ENCODE peak calls at places on chromosomes 11 and 22, in five cellular contexts. T is BJ, V is lower leg skin, Q is A549, E is GM12865. J is an unnamed sample.
A peak's percentile ranks its signal among the peaks of the same experiment; 100 is the strongest.

GRCh38 chr11:16097543-16097942 is 258.8 kb downstream of the SOX6 start:
- DNase-seq in Q (no peak), V (no peak), E (no peak), T (no peak), J (no peak)

GRCh38 chr22:31895317-31896133 is 48.8 kb upstream of the YWHAH start:
- DNase-seq in T (no peak), V (no peak), E (no peak), Q (no peak), J (no peak)

GRCh38 chr11:134949121-134949591 is 537.1 kb upstream of the B3GAT1 start:
- DNase-seq in E (no peak), T (peak; percentile 46), Q (no peak), V (peak; percentile 78), J (peak; percentile 35)

GRCh38 chr22:41380993-41381328 is 781 bp upstream of the TEF start:
- DNase-seq in E (no peak), T (peak; percentile 78), V (no peak), Q (peak; percentile 37), J (peak; percentile 94)

GRCh38 chr11:95877288-95877687 is 46.6 kb downstream of the MTMR2 start:
- DNase-seq in T (peak; percentile 99), Q (no peak), V (no peak), E (no peak), J (peak; percentile 99)

GRCh38 chr11:69632900-69633299 is 8.1 kb upstream of the CCND1 start:
- DNase-seq in V (no peak), E (no peak), T (no peak), Q (no peak), J (no peak)

GRCh38 chr11:12664410-12664809 is 9.8 kb upstream of the TEAD1 start:
- DNase-seq in T (no peak), E (no peak), Q (no peak), V (no peak), J (no peak)

GRCh38 chr11:63639195-63639832 is 25.1 kb upstream of the PLAAT3 start:
- DNase-seq in V (no peak), Q (peak; percentile 31), E (no peak), T (no peak), J (peak; percentile 14)

GRCh38 chr11:66232769-66233168 is 35.7 kb upstream of the RAB1B start:
- DNase-seq in T (no peak), E (no peak), V (no peak), Q (no peak), J (no peak)

GRCh38 chr11:74321487-74322188 is 10.2 kb upstream of the P4HA3 start:
- DNase-seq in E (peak; percentile 54), V (no peak), T (peak; percentile 32), Q (no peak), J (no peak)

DNA sequence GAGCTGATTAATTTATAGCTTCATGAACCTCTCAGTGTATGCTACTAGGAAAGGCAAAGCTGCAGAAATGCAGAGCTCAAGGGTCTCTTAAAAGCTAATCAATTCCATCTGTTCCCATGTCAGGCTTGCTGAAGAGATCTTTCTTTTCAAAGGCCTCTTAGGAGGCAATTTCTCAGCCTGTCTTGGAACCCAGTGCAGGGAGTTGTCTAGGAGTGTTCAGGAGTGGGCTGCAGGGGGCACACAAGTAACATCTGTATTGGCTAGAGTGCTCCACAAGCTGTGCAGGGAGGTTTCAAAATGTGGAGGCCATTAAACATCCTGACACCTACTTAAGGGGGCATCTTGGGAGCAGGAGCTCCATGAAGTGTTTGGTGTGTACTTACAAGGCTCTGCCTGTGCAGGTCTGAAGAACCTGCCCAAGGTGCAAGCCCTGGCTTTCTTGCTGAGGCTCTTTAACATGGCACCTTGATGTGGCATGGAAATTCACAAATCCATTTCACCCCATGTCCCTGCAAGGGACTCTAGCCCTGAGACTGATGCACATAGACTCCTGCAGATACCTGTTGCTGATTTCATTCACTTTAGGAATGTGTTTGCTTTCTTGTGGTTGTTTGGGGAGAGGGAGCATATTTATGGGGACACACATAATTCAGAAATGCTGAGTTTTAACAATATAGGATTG is 134.7 kb downstream of the ME3 start:
- DNase-seq in E (no peak), Q (no peak), V (no peak), T (no peak), J (no peak)
- TF ChIP-seq CTCF in E (no peak), Q (no peak), V (no peak), T (no peak), J (peak; percentile 14)

GRCh38 chr11:118610220-118610772 is 2.9 kb downstream of the PHLDB1 start:
- DNase-seq in Q (no peak), E (no peak), V (peak; percentile 86), T (no peak), J (no peak)

GRCh38 chr11:118609380-118610219 is 2.2 kb downstream of the PHLDB1 start:
- DNase-seq in V (peak; percentile 88), T (no peak), E (peak; percentile 10), Q (no peak), J (no peak)

GRCh38 chr11:118608268-118609214 is 1.1 kb downstream of the PHLDB1 start:
- DNase-seq in V (peak; percentile 96), E (peak; percentile 39), Q (no peak), T (no peak), J (no peak)

GRCh38 chr11:118612378-118612777 is 5.0 kb downstream of the PHLDB1 start:
- DNase-seq in T (no peak), E (no peak), V (peak; percentile 84), Q (no peak), J (no peak)

GRCh38 chr11:118610773-118611432 is 3.5 kb downstream of the PHLDB1 start:
- DNase-seq in T (no peak), V (peak; percentile 96), Q (peak; percentile 29), E (peak; percentile 74), J (no peak)
- H3K4me3 ChIP-seq in T (peak overlapping the region; percentile 68), V (peak overlapping the region; percentile 11), Q (no peak overlapping the region), E (no peak overlapping the region), J (peak overlapping the region; percentile 80)

DNA sequence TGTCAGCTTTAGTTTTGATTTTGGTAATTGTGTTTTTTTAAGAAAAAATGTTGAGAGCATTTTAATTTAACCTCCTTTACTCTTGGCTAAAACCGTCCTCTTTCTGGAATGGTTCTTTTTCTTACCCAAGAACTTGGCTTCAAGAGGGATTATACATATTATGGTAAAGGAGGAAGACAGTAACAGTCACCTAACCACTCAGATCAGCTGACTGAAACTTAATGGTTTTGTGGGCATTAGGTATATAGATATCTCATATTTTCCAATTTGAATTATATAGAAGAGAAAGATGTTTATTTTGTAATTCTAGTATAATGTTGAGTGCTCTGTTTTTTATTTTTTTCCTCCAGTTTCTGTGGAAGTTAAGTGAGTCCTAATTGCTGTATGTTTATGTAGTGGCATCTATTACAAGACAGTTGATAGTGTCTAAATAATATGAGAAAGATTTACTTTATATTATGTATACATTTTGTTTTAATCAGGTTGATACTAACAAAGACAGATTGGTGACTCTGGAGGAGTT is 36.6 kb upstream of the NCR3LG1 start:
- DNase-seq in T (no peak), E (no peak), V (no peak), Q (no peak), J (no peak)
- TF ChIP-seq CTCF in T (no peak), E (no peak), V (no peak), Q (no peak), J (no peak)

GRCh38 chr11:76770642-76771445 is 12.3 kb upstream of the TSKU start:
- DNase-seq in V (peak; percentile 93), Q (peak; percentile 85), T (peak; percentile 95), E (peak; percentile 12), J (peak; percentile 92)

GRCh38 chr11:76771446-76772099 is 11.6 kb upstream of the TSKU start:
- DNase-seq in T (no peak), Q (no peak), E (no peak), V (no peak), J (no peak)

GRCh38 chr11:76768091-76769047 is 14.8 kb upstream of the TSKU start:
- DNase-seq in T (no peak), Q (no peak), V (no peak), E (peak; percentile 14), J (no peak)

GRCh38 chr11:76769071-76769560 is 14.0 kb upstream of the TSKU start:
- DNase-seq in E (no peak), Q (no peak), T (no peak), V (no peak), J (no peak)

GRCh38 chr11:76769645-76770586 is 13.2 kb upstream of the TSKU start:
- DNase-seq in E (no peak), T (no peak), V (no peak), Q (peak; percentile 93), J (no peak)
- H3K4me3 ChIP-seq in E (no peak overlapping the region), T (no peak overlapping the region), V (no peak overlapping the region), Q (peak overlapping the region; percentile 58), J (no peak overlapping the region)

DNA sequence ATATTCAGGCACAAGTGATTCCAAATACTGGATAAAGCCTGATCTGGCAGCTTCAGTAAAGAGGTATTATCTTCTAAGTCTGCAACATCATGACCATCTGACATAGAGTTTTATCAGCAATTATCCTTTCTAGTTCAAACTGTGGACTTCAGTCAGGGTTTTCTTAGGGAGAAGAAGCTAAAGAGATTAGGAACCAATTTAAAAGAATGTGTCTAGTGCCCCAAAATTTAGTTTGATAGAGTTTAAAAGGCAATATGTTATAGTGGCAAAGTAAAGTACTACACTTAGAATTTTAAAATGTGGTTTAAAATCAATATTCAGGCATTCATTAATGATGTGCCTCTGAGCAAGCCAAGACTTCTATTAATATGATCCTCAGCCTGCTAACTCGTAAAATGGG is 5.4 kb downstream of the PAK1 start:
- DNase-seq in Q (no peak), E (no peak), V (no peak), T (no peak), J (no peak)
- TF ChIP-seq CTCF in Q (no peak), E (no peak), V (no peak), T (no peak), J (no peak)

GRCh38 chr22:46043816-46044717 is 67.1 kb upstream of the WNT7B start:
- DNase-seq in E (no peak), T (no peak), V (peak; percentile 94), Q (no peak), J (no peak)
- H3K4me3 ChIP-seq in E (peak overlapping the region; percentile 28), T (peak overlapping the region; percentile 54), V (peak overlapping the region; percentile 59), Q (no peak overlapping the region), J (peak overlapping the region; percentile 75)

GRCh38 chr11:68581901-68582300 is 102.4 kb upstream of the GAL start:
- DNase-seq in E (no peak), T (no peak), V (no peak), Q (no peak), J (no peak)
- TF ChIP-seq CTCF in E (no peak), T (no peak), V (no peak), Q (no peak), J (no peak)

GRCh38 chr11:35419713-35420333 is 465 bp upstream of the SLC1A2 start:
- DNase-seq in E (no peak), Q (no peak), V (no peak), T (no peak), J (no peak)

GRCh38 chr11:35418282-35418846 is 994 bp downstream of the SLC1A2 start:
- DNase-seq in T (no peak), V (no peak), Q (no peak), E (no peak), J (no peak)

GRCh38 chr11:35420371-35420770 is 1.0 kb upstream of the SLC1A2 start:
- DNase-seq in E (no peak), V (no peak), Q (no peak), T (no peak), J (no peak)

GRCh38 chr11:35415488-35415887 is 3.9 kb downstream of the SLC1A2 start:
- DNase-seq in V (no peak), Q (no peak), E (no peak), T (no peak), J (no peak)

GRCh38 chr11:35418847-35419712 is at the start of gene SLC1A2:
- DNase-seq in E (no peak), V (no peak), T (no peak), Q (peak; percentile 19), J (no peak)
- H3K4me3 ChIP-seq in E (no peak within 1 kb of the TSS), V (peak within 1 kb of the TSS; percentile 7), T (peak within 1 kb of the TSS; percentile 45), Q (peak within 1 kb of the TSS; percentile 58), J (peak within 1 kb of the TSS; percentile 54)

GRCh38 chr22:26912985-26913384 is 255.6 kb downstream of the MIAT start:
- DNase-seq in T (no peak), Q (no peak), E (no peak), V (no peak), J (no peak)
- TF ChIP-seq CTCF in T (no peak), Q (no peak), E (no peak), V (no peak), J (no peak)